ENCODE peak calls at places on chromosomes 6 and 20, in six cellular contexts. One of them, this sample, is unnamed.

GRCh38 chr6:107731422-107732319 is 92.4 kb downstream of the SCML4 start:
- DNase-seq in left lung: no peak
- DNase-seq in A549: no peak
- DNase-seq in fibroblast of villous mesenchyme: no peak
- DNase-seq in heart right ventricle: no peak
- DNase-seq in GM10248: no peak
- DNase-seq in this sample: no peak

GRCh38 chr6:154995241-154996162 is at the start of gene TIAM2:
- DNase-seq in left lung: peak
- DNase-seq in A549: peak
- DNase-seq in fibroblast of villous mesenchyme: peak
- DNase-seq in heart right ventricle: peak
- DNase-seq in GM10248: peak
- DNase-seq in this sample: peak

GRCh38 chr6:139354177-139354576 is 20.3 kb downstream of the CITED2 start:
- DNase-seq in left lung: no peak
- DNase-seq in A549: no peak
- DNase-seq in fibroblast of villous mesenchyme: no peak
- DNase-seq in heart right ventricle: no peak
- DNase-seq in GM10248: no peak
- DNase-seq in this sample: no peak

GRCh38 chr6:13234130-13234529 is 94.2 kb downstream of the TBC1D7 start:
- DNase-seq in left lung: no peak
- DNase-seq in A549: no peak
- DNase-seq in fibroblast of villous mesenchyme: no peak
- DNase-seq in heart right ventricle: no peak
- DNase-seq in GM10248: no peak
- DNase-seq in this sample: peak

GRCh38 chr20:44780226-44780625 is 30.1 kb downstream of the RIMS4 start:
- DNase-seq in left lung: no peak
- DNase-seq in A549: peak
- DNase-seq in fibroblast of villous mesenchyme: peak
- DNase-seq in heart right ventricle: peak
- DNase-seq in GM10248: peak
- DNase-seq in this sample: peak

GRCh38 chr20:15556869-15557268 is 1016.4 kb downstream of the KIF16B start:
- DNase-seq in left lung: no peak
- DNase-seq in A549: no peak
- DNase-seq in fibroblast of villous mesenchyme: no peak
- DNase-seq in heart right ventricle: no peak
- DNase-seq in GM10248: no peak
- DNase-seq in this sample: no peak

GRCh38 chr6:8982659-8983058 is 547.3 kb upstream of the SLC35B3 start:
- DNase-seq in left lung: no peak
- DNase-seq in A549: no peak
- DNase-seq in fibroblast of villous mesenchyme: no peak
- DNase-seq in heart right ventricle: no peak
- DNase-seq in GM10248: no peak
- DNase-seq in this sample: no peak

GRCh38 chr6:168577496-168577895 is 136.5 kb downstream of the SMOC2 start:
- DNase-seq in left lung: no peak
- DNase-seq in A549: no peak
- DNase-seq in fibroblast of villous mesenchyme: no peak
- DNase-seq in heart right ventricle: no peak
- DNase-seq in GM10248: no peak
- DNase-seq in this sample: no peak

GRCh38 chr6:121799574-121799973 is 364.1 kb downstream of the GJA1 start:
- DNase-seq in left lung: no peak
- DNase-seq in A549: no peak
- DNase-seq in fibroblast of villous mesenchyme: no peak
- DNase-seq in heart right ventricle: no peak
- DNase-seq in GM10248: no peak
- DNase-seq in this sample: no peak

GRCh38 chr6:116533233-116533957 is 12.1 kb downstream of the TRAPPC3L start:
- DNase-seq in left lung: no peak
- DNase-seq in A549: peak
- DNase-seq in fibroblast of villous mesenchyme: no peak
- DNase-seq in heart right ventricle: no peak
- DNase-seq in GM10248: no peak
- DNase-seq in this sample: no peak

GRCh38 chr6:129612440-129612839 is 97.5 kb downstream of the ARHGAP18 start:
- DNase-seq in left lung: no peak
- DNase-seq in A549: no peak
- DNase-seq in fibroblast of villous mesenchyme: no peak
- DNase-seq in heart right ventricle: no peak
- DNase-seq in GM10248: no peak
- DNase-seq in this sample: no peak

GRCh38 chr6:149233056-149233715 is 84.3 kb upstream of the TAB2 start:
- DNase-seq in left lung: no peak
- DNase-seq in A549: peak
- DNase-seq in fibroblast of villous mesenchyme: peak
- DNase-seq in heart right ventricle: no peak
- DNase-seq in GM10248: no peak
- DNase-seq in this sample: peak

GRCh38 chr20:58374906-58375760 is 13.9 kb upstream of the VAPB start:
- DNase-seq in left lung: no peak
- DNase-seq in A549: no peak
- DNase-seq in fibroblast of villous mesenchyme: peak
- DNase-seq in heart right ventricle: peak
- DNase-seq in GM10248: no peak
- DNase-seq in this sample: peak

GRCh38 chr6:137810554-137811120 is 56.4 kb upstream of the TNFAIP3 start:
- DNase-seq in left lung: no peak
- DNase-seq in A549: no peak
- DNase-seq in fibroblast of villous mesenchyme: no peak
- DNase-seq in heart right ventricle: no peak
- DNase-seq in GM10248: no peak
- DNase-seq in this sample: no peak

GRCh38 chr6:149897015-149897697 is 757 bp downstream of the RAET1E start:
- DNase-seq in left lung: no peak
- DNase-seq in A549: peak
- DNase-seq in fibroblast of villous mesenchyme: peak
- DNase-seq in heart right ventricle: peak
- DNase-seq in GM10248: no peak
- DNase-seq in this sample: peak

GRCh38 chr6:3281669-3282460 is 23.1 kb downstream of the PSMG4 start:
- DNase-seq in left lung: no peak
- DNase-seq in A549: peak
- DNase-seq in fibroblast of villous mesenchyme: peak
- DNase-seq in heart right ventricle: peak
- DNase-seq in GM10248: no peak
- DNase-seq in this sample: peak

DNA sequence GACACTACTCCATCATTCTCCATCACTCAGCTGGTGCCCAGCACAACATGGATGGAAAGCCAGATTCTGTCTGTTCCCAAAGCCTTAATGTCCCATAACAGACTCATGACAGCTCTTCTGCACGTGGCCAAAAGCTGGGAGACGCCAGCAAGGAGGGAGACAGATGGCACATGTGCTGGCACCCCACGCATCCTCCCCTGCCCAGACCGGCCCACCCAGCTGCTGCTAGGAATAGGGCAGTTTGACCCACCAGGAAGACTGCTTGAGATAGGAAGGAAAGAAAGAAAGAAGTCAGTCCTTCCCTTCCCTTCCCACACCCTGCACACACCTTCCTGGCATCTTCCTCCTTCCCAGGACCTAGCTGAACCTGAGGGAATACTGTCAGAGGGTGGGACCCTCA is 96.2 kb downstream of the PREX1 start:
- DNase-seq in left lung: no peak
- DNase-seq in A549: no peak
- DNase-seq in fibroblast of villous mesenchyme: no peak
- DNase-seq in heart right ventricle: no peak
- DNase-seq in GM10248: no peak
- DNase-seq in this sample: no peak
- TF ChIP-seq CTCF in left lung: no peak
- TF ChIP-seq CTCF in A549: no peak
- TF ChIP-seq CTCF in fibroblast of villous mesenchyme: no peak
- TF ChIP-seq CTCF in heart right ventricle: no peak
- TF ChIP-seq CTCF in GM10248: no peak
- TF ChIP-seq CTCF in this sample: no peak

GRCh38 chr6:151637814-151638213 is 144.0 kb downstream of the CCDC170 start:
- DNase-seq in left lung: no peak
- DNase-seq in A549: no peak
- DNase-seq in fibroblast of villous mesenchyme: no peak
- DNase-seq in heart right ventricle: no peak
- DNase-seq in GM10248: no peak
- DNase-seq in this sample: no peak
- TF ChIP-seq CTCF in left lung: no peak
- TF ChIP-seq CTCF in A549: no peak
- TF ChIP-seq CTCF in fibroblast of villous mesenchyme: no peak
- TF ChIP-seq CTCF in heart right ventricle: no peak
- TF ChIP-seq CTCF in GM10248: no peak
- TF ChIP-seq CTCF in this sample: no peak

GRCh38 chr20:11591965-11592364 is 325.7 kb upstream of the BTBD3 start:
- DNase-seq in left lung: no peak
- DNase-seq in A549: no peak
- DNase-seq in fibroblast of villous mesenchyme: no peak
- DNase-seq in heart right ventricle: no peak
- DNase-seq in GM10248: no peak
- DNase-seq in this sample: no peak
- TF ChIP-seq CTCF in left lung: no peak
- TF ChIP-seq CTCF in A549: no peak
- TF ChIP-seq CTCF in fibroblast of villous mesenchyme: no peak
- TF ChIP-seq CTCF in heart right ventricle: no peak
- TF ChIP-seq CTCF in GM10248: no peak
- TF ChIP-seq CTCF in this sample: no peak

DNA sequence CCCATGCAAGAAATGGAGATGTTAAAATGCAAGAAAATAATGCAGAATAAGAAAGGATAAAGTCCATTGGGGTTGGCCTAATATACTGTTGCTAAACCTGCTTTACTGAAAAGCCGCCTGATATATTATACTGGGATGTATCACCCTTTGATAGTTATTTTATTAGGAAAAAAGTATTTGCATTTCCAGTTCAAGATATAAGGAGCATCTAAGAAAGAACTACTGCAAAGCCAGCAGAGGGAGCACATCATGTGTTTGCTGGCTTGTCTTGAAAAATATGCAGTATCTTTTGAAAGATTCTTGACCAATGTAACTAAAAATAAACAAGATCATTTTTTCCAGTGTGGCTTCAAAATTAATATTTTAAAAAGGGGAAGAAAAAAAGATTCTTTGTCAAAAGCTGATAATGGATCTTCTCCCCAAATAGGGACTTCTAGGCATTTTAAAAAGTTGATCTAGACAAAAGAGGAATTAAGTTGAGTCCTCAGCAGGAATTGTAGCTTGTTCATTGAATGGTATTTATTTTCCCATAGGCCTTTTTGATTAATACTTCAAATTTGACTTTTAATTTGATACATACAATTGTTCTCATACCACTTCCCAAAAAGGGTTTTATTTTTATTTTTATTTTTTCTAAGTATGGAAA is 214.9 kb downstream of the ZFAND3 start:
- DNase-seq in left lung: no peak
- DNase-seq in A549: peak
- DNase-seq in fibroblast of villous mesenchyme: peak
- DNase-seq in heart right ventricle: no peak
- DNase-seq in GM10248: no peak
- DNase-seq in this sample: peak
- TF ChIP-seq CTCF in left lung: no peak
- TF ChIP-seq CTCF in A549: peak
- TF ChIP-seq CTCF in fibroblast of villous mesenchyme: peak
- TF ChIP-seq CTCF in heart right ventricle: peak
- TF ChIP-seq CTCF in GM10248: peak
- TF ChIP-seq CTCF in this sample: peak

DNA sequence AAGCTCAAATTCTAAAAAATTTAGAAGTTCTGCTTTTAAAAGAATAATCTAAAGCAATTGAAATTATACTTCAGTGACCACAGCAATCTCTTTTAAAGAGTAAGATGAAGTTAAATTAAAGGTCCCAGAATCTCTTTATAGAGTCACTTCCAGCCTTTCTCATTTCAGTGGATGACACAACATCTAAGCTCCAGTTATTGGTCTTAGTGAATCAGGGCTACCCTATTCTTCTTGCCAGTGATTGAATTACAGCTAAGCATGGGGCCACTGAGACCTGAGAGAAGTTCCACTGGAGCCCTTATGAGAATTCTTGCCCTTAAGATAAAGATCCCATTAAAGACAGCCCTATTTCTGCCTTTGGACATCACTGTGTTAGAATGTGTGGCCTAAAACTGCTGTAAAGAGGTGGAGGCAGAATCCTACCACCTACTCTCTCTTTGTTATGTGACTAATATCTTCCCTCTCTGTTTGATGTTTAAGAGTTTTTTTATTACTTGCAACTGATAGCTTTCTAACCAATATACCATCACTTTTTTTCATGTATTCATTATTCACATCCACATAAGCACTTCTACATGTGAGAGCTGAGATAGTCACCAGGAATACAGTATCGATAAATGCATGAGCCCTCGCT is 128.6 kb downstream of the UNC5CL start:
- DNase-seq in left lung: no peak
- DNase-seq in A549: no peak
- DNase-seq in fibroblast of villous mesenchyme: no peak
- DNase-seq in heart right ventricle: no peak
- DNase-seq in GM10248: no peak
- DNase-seq in this sample: no peak
- TF ChIP-seq CTCF in left lung: no peak
- TF ChIP-seq CTCF in A549: no peak
- TF ChIP-seq CTCF in fibroblast of villous mesenchyme: no peak
- TF ChIP-seq CTCF in heart right ventricle: no peak
- TF ChIP-seq CTCF in GM10248: no peak
- TF ChIP-seq CTCF in this sample: no peak

GRCh38 chr6:11538049-11538798 is 675 bp downstream of the TMEM170B start:
- DNase-seq in left lung: peak
- DNase-seq in A549: no peak
- DNase-seq in fibroblast of villous mesenchyme: no peak
- DNase-seq in heart right ventricle: peak
- DNase-seq in GM10248: peak
- DNase-seq in this sample: no peak
- TF ChIP-seq CTCF in left lung: no peak
- TF ChIP-seq CTCF in A549: no peak
- TF ChIP-seq CTCF in fibroblast of villous mesenchyme: no peak
- TF ChIP-seq CTCF in heart right ventricle: no peak
- TF ChIP-seq CTCF in GM10248: no peak
- TF ChIP-seq CTCF in this sample: no peak

This sample was measured in AG10803.